ENCODE peak calls at places on chromosomes 5 and 9, in ten cellular contexts. E is GM23338; H is stimulated activated CD4-positive, alpha-beta T cell treated with anti-CD3 and anti-CD28 coated beads, Interleukin-4, amount 100 ng/mL, for 48 hours; W is left ventricle myocardium inferior; R is astrocyte; Z is cardiac septum; V is COR-L47; C is DMS79 treated with DMSO at 0.1 percent for 48 hours; J is AG08396; U is SW 1271. A is an unnamed sample.

GRCh38 chr5:75005561-75005960 is 46.8 kb downstream of the GCNT4 start:
- DNase-seq in E (no peak), H (no peak), W (no peak), R (no peak), Z (no peak), V (no peak), C (no peak), J (no peak), U (no peak), A (no peak)

GRCh38 chr9:101458955-101459631 is 23.5 kb upstream of the ALDOB start:
- DNase-seq in E (peak), H (no peak), W (no peak), R (peak), Z (no peak), V (peak), C (peak), J (peak), U (peak), A (peak)

GRCh38 chr5:180811012-180811622 is 8.5 kb upstream of the MGAT1 start:
- DNase-seq in E (no peak), H (no peak), W (no peak), R (no peak), Z (no peak), V (no peak), C (no peak), J (no peak), U (no peak), A (no peak)

GRCh38 chr5:178121450-178122276 is 8.3 kb downstream of the N4BP3 start:
- DNase-seq in E (no peak), H (no peak), W (peak), R (no peak), Z (no peak), V (no peak), C (no peak), J (no peak), U (no peak), A (no peak)

GRCh38 chr5:92242170-92242569 is 859.1 kb upstream of the ARRDC3 start:
- DNase-seq in E (no peak), H (no peak), W (no peak), R (no peak), Z (no peak), V (no peak), C (no peak), J (no peak), U (no peak), A (no peak)

GRCh38 chr5:66246621-66247020 is 102.5 kb downstream of the SREK1 start:
- DNase-seq in E (no peak), H (no peak), W (no peak), R (peak), Z (no peak), V (no peak), C (no peak), J (peak), U (no peak), A (no peak)

GRCh38 chr5:96026334-96027065 is 64.8 kb upstream of the ELL2 start:
- DNase-seq in E (no peak), H (no peak), W (no peak), R (peak), Z (no peak), V (no peak), C (no peak), J (no peak), U (no peak), A (no peak)

GRCh38 chr9:37996050-37996811 is 72.8 kb downstream of the SHB start:
- DNase-seq in E (no peak), H (no peak), W (no peak), R (no peak), Z (no peak), V (no peak), C (no peak), J (no peak), U (no peak), A (peak)

GRCh38 chr5:115471674-115472073 is 72.9 kb downstream of the FEM1C start:
- DNase-seq in E (no peak), H (no peak), W (peak), R (no peak), Z (no peak), V (no peak), C (no peak), J (no peak), U (no peak), A (no peak)

GRCh38 chr5:17441351-17441750 is 56.7 kb upstream of the TAF11L2 start:
- DNase-seq in E (no peak), H (no peak), W (no peak), R (peak), Z (no peak), V (no peak), C (no peak), J (peak), U (no peak), A (no peak)

GRCh38 chr5:72109625-72110024 is 2.4 kb downstream of the MAP1B start:
- DNase-seq in E (peak), H (no peak), W (no peak), R (peak), Z (no peak), V (peak), C (peak), J (no peak), U (no peak), A (peak)

A was measured in erythroblast.